ENCODE peak calls at places on chromosomes 4 and X, in five cellular contexts. One of them, this sample, is unnamed.

GRCh38 chr4:187477224-187477623 is 518.3 kb upstream of the ZFP42 start:
- DNase-seq in heart left ventricle: no peak
- DNase-seq in ovary: no peak
- DNase-seq in IMR-90: no peak
- DNase-seq in HCT116: no peak
- DNase-seq in this sample: no peak

GRCh38 chrX:22323541-22323940 is 50.8 kb downstream of the CBLL2 start:
- DNase-seq in heart left ventricle: no peak
- DNase-seq in ovary: no peak
- DNase-seq in IMR-90: peak; percentile 77
- DNase-seq in HCT116: no peak
- DNase-seq in this sample: no peak

GRCh38 chr4:89469930-89470375 is 162.4 kb upstream of the GPRIN3 start:
- DNase-seq in heart left ventricle: no peak
- DNase-seq in ovary: no peak
- DNase-seq in IMR-90: peak; percentile 98
- DNase-seq in HCT116: no peak
- DNase-seq in this sample: peak; percentile 19

GRCh38 chrX:100208076-100208475 is 202.0 kb downstream of the PCDH19 start:
- DNase-seq in heart left ventricle: no peak
- DNase-seq in ovary: no peak
- DNase-seq in IMR-90: no peak
- DNase-seq in HCT116: no peak
- DNase-seq in this sample: no peak

GRCh38 chrX:13570245-13570573 is 808 bp downstream of the EGFL6 start:
- DNase-seq in heart left ventricle: no peak
- DNase-seq in ovary: no peak
- DNase-seq in IMR-90: no peak
- DNase-seq in HCT116: no peak
- DNase-seq in this sample: no peak

GRCh38 chr4:517806-518070 is 18.7 kb downstream of the PIGG start:
- DNase-seq in heart left ventricle: no peak
- DNase-seq in ovary: no peak
- DNase-seq in IMR-90: no peak
- DNase-seq in HCT116: no peak
- DNase-seq in this sample: no peak

GRCh38 chr4:118772149-118773081 is 63.5 kb downstream of the SEC24D start:
- DNase-seq in heart left ventricle: no peak
- DNase-seq in ovary: no peak
- DNase-seq in IMR-90: peak; percentile 70
- DNase-seq in HCT116: peak; percentile 34
- DNase-seq in this sample: no peak

GRCh38 chr4:77504407-77504806 is 101.2 kb upstream of the CXCL13 start:
- DNase-seq in heart left ventricle: no peak
- DNase-seq in ovary: no peak
- DNase-seq in IMR-90: no peak
- DNase-seq in HCT116: no peak
- DNase-seq in this sample: no peak

GRCh38 chr4:133513891-133514290 is 364.8 kb downstream of the PCDH10 start:
- DNase-seq in heart left ventricle: no peak
- DNase-seq in ovary: no peak
- DNase-seq in IMR-90: no peak
- DNase-seq in HCT116: no peak
- DNase-seq in this sample: no peak

GRCh38 chrX:40173662-40174593 is 76.2 kb upstream of the BCOR start:
- DNase-seq in heart left ventricle: no peak
- DNase-seq in ovary: peak; percentile 71
- DNase-seq in IMR-90: no peak
- DNase-seq in HCT116: peak; percentile 72
- DNase-seq in this sample: peak; percentile 61

GRCh38 chrX:40170830-40171512 is 73.2 kb upstream of the BCOR start:
- DNase-seq in heart left ventricle: no peak
- DNase-seq in ovary: no peak
- DNase-seq in IMR-90: no peak
- DNase-seq in HCT116: no peak
- DNase-seq in this sample: no peak

GRCh38 chrX:40171513-40172168 is 73.9 kb upstream of the BCOR start:
- DNase-seq in heart left ventricle: no peak
- DNase-seq in ovary: peak; percentile 63
- DNase-seq in IMR-90: no peak
- DNase-seq in HCT116: no peak
- DNase-seq in this sample: no peak

GRCh38 chrX:40172980-40173661 is 75.4 kb upstream of the BCOR start:
- DNase-seq in heart left ventricle: no peak
- DNase-seq in ovary: no peak
- DNase-seq in IMR-90: no peak
- DNase-seq in HCT116: no peak
- DNase-seq in this sample: no peak

GRCh38 chrX:40172169-40172979 is 74.6 kb upstream of the BCOR start:
- DNase-seq in heart left ventricle: peak; percentile 85
- DNase-seq in ovary: peak; percentile 83
- DNase-seq in IMR-90: peak; percentile 44
- DNase-seq in HCT116: no peak
- DNase-seq in this sample: peak; percentile 50
- H3K9me3 ChIP-seq in heart left ventricle: no peaks in the 10 kb centered on the region
- H3K9me3 ChIP-seq in ovary: no peaks in the 10 kb centered on the region
- H3K9me3 ChIP-seq in IMR-90: no peaks in the 10 kb centered on the region
- H3K9me3 ChIP-seq in HCT116: no peaks in the 10 kb centered on the region
- H3K9me3 ChIP-seq in this sample: no peaks in the 10 kb centered on the region

GRCh38 chrX:72236841-72237240 is 2.0 kb downstream of the ERCC6L start:
- DNase-seq in heart left ventricle: no peak
- DNase-seq in ovary: no peak
- DNase-seq in IMR-90: peak; percentile 80
- DNase-seq in HCT116: no peak
- DNase-seq in this sample: no peak

GRCh38 chrX:72243472-72243871 is 4.6 kb upstream of the ERCC6L start:
- DNase-seq in heart left ventricle: no peak
- DNase-seq in ovary: no peak
- DNase-seq in IMR-90: peak; percentile 51
- DNase-seq in HCT116: no peak
- DNase-seq in this sample: no peak

GRCh38 chrX:72238183-72238582 is 644 bp downstream of the ERCC6L start:
- DNase-seq in heart left ventricle: no peak
- DNase-seq in ovary: no peak
- DNase-seq in IMR-90: no peak
- DNase-seq in HCT116: no peak
- DNase-seq in this sample: no peak

GRCh38 chrX:72240976-72241375 is 2.1 kb upstream of the ERCC6L start:
- DNase-seq in heart left ventricle: no peak
- DNase-seq in ovary: no peak
- DNase-seq in IMR-90: no peak
- DNase-seq in HCT116: no peak
- DNase-seq in this sample: no peak

GRCh38 chrX:72238721-72239475 is at the start of gene ERCC6L:
- DNase-seq in heart left ventricle: peak; percentile 91
- DNase-seq in ovary: peak; percentile 92
- DNase-seq in IMR-90: peak; percentile 80
- DNase-seq in HCT116: peak; percentile 69
- DNase-seq in this sample: peak; percentile 76
- TF ChIP-seq POLR2A in heart left ventricle: no peak
- TF ChIP-seq POLR2A in ovary: no peak
- TF ChIP-seq POLR2A in IMR-90: no peak
- TF ChIP-seq POLR2A in HCT116: peak; percentile 93
- TF ChIP-seq POLR2A in this sample: peak; percentile 37

GRCh38 chr4:114754616-114755015 is 156.0 kb downstream of the UGT8 start:
- DNase-seq in heart left ventricle: no peak
- DNase-seq in ovary: no peak
- DNase-seq in IMR-90: no peak
- DNase-seq in HCT116: no peak
- DNase-seq in this sample: no peak

GRCh38 chr4:114758066-114758465 is 159.5 kb downstream of the UGT8 start:
- DNase-seq in heart left ventricle: no peak
- DNase-seq in ovary: no peak
- DNase-seq in IMR-90: no peak
- DNase-seq in HCT116: no peak
- DNase-seq in this sample: no peak

GRCh38 chr4:114752404-114752803 is 153.8 kb downstream of the UGT8 start:
- DNase-seq in heart left ventricle: no peak
- DNase-seq in ovary: no peak
- DNase-seq in IMR-90: no peak
- DNase-seq in HCT116: no peak
- DNase-seq in this sample: no peak
- TF ChIP-seq CTCF in heart left ventricle: no peak
- TF ChIP-seq CTCF in ovary: no peak
- TF ChIP-seq CTCF in IMR-90: no peak
- TF ChIP-seq CTCF in HCT116: no peak
- TF ChIP-seq CTCF in this sample: no peak

DNA sequence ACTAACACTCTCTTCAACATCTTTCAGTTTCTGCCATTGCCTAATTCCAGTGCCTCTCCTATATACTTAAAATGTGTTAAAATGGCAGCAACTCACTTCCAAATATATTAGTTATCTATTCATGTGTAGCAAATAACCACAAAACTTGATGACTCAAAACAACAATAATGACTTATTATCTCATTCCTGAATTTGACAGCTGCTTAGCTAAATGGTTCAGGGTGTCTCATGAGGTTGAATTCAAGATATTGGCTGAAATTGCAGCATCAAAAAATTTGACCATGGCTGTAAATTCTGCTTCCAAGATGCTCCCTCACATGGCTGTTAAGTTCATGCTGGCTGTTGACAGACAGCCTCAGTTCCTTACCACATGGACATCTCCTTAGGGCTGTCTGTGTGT is 25.3 kb downstream of the PITX2 start:
- DNase-seq in heart left ventricle: no peak
- DNase-seq in ovary: no peak
- DNase-seq in IMR-90: no peak
- DNase-seq in HCT116: no peak
- DNase-seq in this sample: no peak
- H3K9me3 ChIP-seq in heart left ventricle: peaks cover 14% of the 10 kb centered on the region
- H3K9me3 ChIP-seq in ovary: no peaks in the 10 kb centered on the region
- H3K9me3 ChIP-seq in IMR-90: no peaks in the 10 kb centered on the region
- H3K9me3 ChIP-seq in HCT116: peaks cover 12% of the 10 kb centered on the region
- H3K9me3 ChIP-seq in this sample: no peaks in the 10 kb centered on the region